ENCODE peak calls at places on chromosomes 7 and 10, in nine cellular contexts. One of them, this sample, is unnamed.

GRCh38 chr7:98470131-98470985 is 69.5 kb upstream of the BAIAP2L1 start:
- DNase-seq in endothelial cell of umbilical vein: no peak
- DNase-seq in cardiac muscle cell: peak; percentile 80
- DNase-seq in body of pancreas: peak; percentile 86
- DNase-seq in RWPE1: peak; percentile 74
- DNase-seq in GM12878: no peak
- DNase-seq in IMR-90: no peak
- DNase-seq in thoracic aorta: no peak
- DNase-seq in tibial nerve: no peak
- DNase-seq in this sample: no peak

GRCh38 chr7:4144171-4144701 is 537.9 kb upstream of the FOXK1 start:
- DNase-seq in GM12878: no peak
- DNase-seq in RWPE1: no peak
- DNase-seq in thoracic aorta: no peak
- DNase-seq in tibial nerve: no peak
- DNase-seq in IMR-90: no peak
- DNase-seq in cardiac muscle cell: no peak
- DNase-seq in body of pancreas: no peak
- DNase-seq in endothelial cell of umbilical vein: no peak
- DNase-seq in this sample: no peak

GRCh38 chr7:11592699-11593098 is 239.3 kb downstream of the THSD7A start:
- DNase-seq in GM12878: no peak
- DNase-seq in RWPE1: no peak
- DNase-seq in endothelial cell of umbilical vein: peak; percentile 58
- DNase-seq in body of pancreas: no peak
- DNase-seq in thoracic aorta: no peak
- DNase-seq in IMR-90: no peak
- DNase-seq in tibial nerve: no peak
- DNase-seq in cardiac muscle cell: no peak
- DNase-seq in this sample: no peak

GRCh38 chr7:127803626-127804025 is 151.6 kb downstream of the SND1 start:
- DNase-seq in body of pancreas: no peak
- DNase-seq in tibial nerve: no peak
- DNase-seq in RWPE1: peak; percentile 11
- DNase-seq in cardiac muscle cell: no peak
- DNase-seq in IMR-90: peak; percentile 38
- DNase-seq in endothelial cell of umbilical vein: no peak
- DNase-seq in thoracic aorta: no peak
- DNase-seq in GM12878: no peak
- DNase-seq in this sample: no peak

GRCh38 chr7:55690-56248 is 136.6 kb upstream of the FAM20C start:
- DNase-seq in body of pancreas: no peak
- DNase-seq in IMR-90: no peak
- DNase-seq in endothelial cell of umbilical vein: no peak
- DNase-seq in tibial nerve: no peak
- DNase-seq in thoracic aorta: no peak
- DNase-seq in GM12878: no peak
- DNase-seq in cardiac muscle cell: no peak
- DNase-seq in RWPE1: no peak
- DNase-seq in this sample: no peak

GRCh38 chr10:106929291-106929925 is 235.1 kb downstream of the SORCS1 start:
- DNase-seq in tibial nerve: no peak
- DNase-seq in RWPE1: no peak
- DNase-seq in thoracic aorta: no peak
- DNase-seq in body of pancreas: no peak
- DNase-seq in cardiac muscle cell: no peak
- DNase-seq in endothelial cell of umbilical vein: no peak
- DNase-seq in IMR-90: no peak
- DNase-seq in GM12878: no peak
- DNase-seq in this sample: no peak

GRCh38 chr7:99313204-99313573 is 12.5 kb upstream of the ARPC1A start:
- DNase-seq in cardiac muscle cell: no peak
- DNase-seq in thoracic aorta: no peak
- DNase-seq in RWPE1: no peak
- DNase-seq in GM12878: no peak
- DNase-seq in endothelial cell of umbilical vein: no peak
- DNase-seq in tibial nerve: no peak
- DNase-seq in IMR-90: no peak
- DNase-seq in body of pancreas: no peak
- DNase-seq in this sample: no peak

GRCh38 chr7:18289801-18290200 is 205.7 kb upstream of the HDAC9 start:
- DNase-seq in body of pancreas: no peak
- DNase-seq in IMR-90: no peak
- DNase-seq in tibial nerve: no peak
- DNase-seq in GM12878: no peak
- DNase-seq in thoracic aorta: no peak
- DNase-seq in endothelial cell of umbilical vein: peak; percentile 36
- DNase-seq in RWPE1: no peak
- DNase-seq in cardiac muscle cell: no peak
- DNase-seq in this sample: no peak

GRCh38 chr7:40393660-40394059 is 258.9 kb downstream of the SUGCT start:
- DNase-seq in cardiac muscle cell: no peak
- DNase-seq in tibial nerve: no peak
- DNase-seq in body of pancreas: no peak
- DNase-seq in endothelial cell of umbilical vein: no peak
- DNase-seq in thoracic aorta: no peak
- DNase-seq in IMR-90: no peak
- DNase-seq in RWPE1: no peak
- DNase-seq in GM12878: no peak
- DNase-seq in this sample: no peak

GRCh38 chr7:107165341-107165740 is 3.5 kb upstream of the HBP1 start:
- DNase-seq in cardiac muscle cell: no peak
- DNase-seq in tibial nerve: no peak
- DNase-seq in RWPE1: no peak
- DNase-seq in GM12878: no peak
- DNase-seq in IMR-90: no peak
- DNase-seq in thoracic aorta: no peak
- DNase-seq in endothelial cell of umbilical vein: no peak
- DNase-seq in body of pancreas: no peak
- DNase-seq in this sample: no peak

GRCh38 chr7:144709066-144709465 is 126.8 kb downstream of the TPK1 start:
- DNase-seq in GM12878: no peak
- DNase-seq in thoracic aorta: no peak
- DNase-seq in tibial nerve: no peak
- DNase-seq in RWPE1: no peak
- DNase-seq in body of pancreas: no peak
- DNase-seq in cardiac muscle cell: no peak
- DNase-seq in IMR-90: no peak
- DNase-seq in endothelial cell of umbilical vein: no peak
- DNase-seq in this sample: no peak

GRCh38 chr7:30699706-30700495 is 17.6 kb upstream of the CRHR2 start:
- DNase-seq in thoracic aorta: no peak
- DNase-seq in tibial nerve: no peak
- DNase-seq in cardiac muscle cell: peak; percentile 66
- DNase-seq in GM12878: no peak
- DNase-seq in IMR-90: no peak
- DNase-seq in body of pancreas: no peak
- DNase-seq in RWPE1: no peak
- DNase-seq in endothelial cell of umbilical vein: no peak
- DNase-seq in this sample: no peak

GRCh38 chr7:93921190-93921585 is 347 bp upstream of the GNG11 start:
- DNase-seq in thoracic aorta: no peak
- DNase-seq in tibial nerve: no peak
- DNase-seq in RWPE1: no peak
- DNase-seq in endothelial cell of umbilical vein: no peak
- DNase-seq in body of pancreas: no peak
- DNase-seq in cardiac muscle cell: no peak
- DNase-seq in IMR-90: no peak
- DNase-seq in GM12878: no peak
- DNase-seq in this sample: no peak

GRCh38 chr7:94696981-94697670 is 41.2 kb upstream of the SGCE start:
- DNase-seq in body of pancreas: peak; percentile 61
- DNase-seq in IMR-90: peak; percentile 97
- DNase-seq in GM12878: no peak
- DNase-seq in thoracic aorta: peak; percentile 14
- DNase-seq in tibial nerve: peak; percentile 89
- DNase-seq in RWPE1: peak; percentile 80
- DNase-seq in endothelial cell of umbilical vein: peak; percentile 90
- DNase-seq in cardiac muscle cell: no peak
- DNase-seq in this sample: no peak

GRCh38 chr10:71727429-71728217 is 8.0 kb upstream of the C10orf105 start:
- DNase-seq in body of pancreas: peak; percentile 35
- DNase-seq in tibial nerve: peak; percentile 51
- DNase-seq in GM12878: peak; percentile 90
- DNase-seq in cardiac muscle cell: peak; percentile 63
- DNase-seq in IMR-90: no peak
- DNase-seq in endothelial cell of umbilical vein: no peak
- DNase-seq in thoracic aorta: no peak
- DNase-seq in RWPE1: peak; percentile 39
- DNase-seq in this sample: peak; percentile 72

GRCh38 chr10:71771821-71772617 is 1.3 kb downstream of the VSIR start:
- DNase-seq in thoracic aorta: peak; percentile 61
- DNase-seq in body of pancreas: peak; percentile 32
- DNase-seq in endothelial cell of umbilical vein: peak; percentile 32
- DNase-seq in IMR-90: peak; percentile 66
- DNase-seq in cardiac muscle cell: no peak
- DNase-seq in RWPE1: peak; percentile 67
- DNase-seq in GM12878: no peak
- DNase-seq in tibial nerve: peak; percentile 74
- DNase-seq in this sample: no peak

GRCh38 chr7:77995717-77996116 is 197.1 kb downstream of the PHTF2 start:
- DNase-seq in tibial nerve: no peak
- DNase-seq in endothelial cell of umbilical vein: no peak
- DNase-seq in GM12878: no peak
- DNase-seq in IMR-90: peak; percentile 24
- DNase-seq in body of pancreas: no peak
- DNase-seq in thoracic aorta: no peak
- DNase-seq in RWPE1: no peak
- DNase-seq in cardiac muscle cell: peak; percentile 30
- DNase-seq in this sample: no peak

GRCh38 chr10:35335133-35335532 is 1.2 kb upstream of the CCNY start:
- DNase-seq in endothelial cell of umbilical vein: no peak
- DNase-seq in GM12878: no peak
- DNase-seq in RWPE1: no peak
- DNase-seq in cardiac muscle cell: no peak
- DNase-seq in tibial nerve: no peak
- DNase-seq in IMR-90: peak; percentile 35
- DNase-seq in thoracic aorta: no peak
- DNase-seq in body of pancreas: no peak
- DNase-seq in this sample: no peak

GRCh38 chr10:46033602-46034011 is 3.2 kb upstream of the NCOA4 start:
- DNase-seq in body of pancreas: no peak
- DNase-seq in thoracic aorta: no peak
- DNase-seq in IMR-90: peak; percentile 83
- DNase-seq in tibial nerve: no peak
- DNase-seq in cardiac muscle cell: peak; percentile 40
- DNase-seq in endothelial cell of umbilical vein: peak; percentile 79
- DNase-seq in GM12878: no peak
- DNase-seq in RWPE1: peak; percentile 39
- DNase-seq in this sample: no peak

GRCh38 chr10:13223241-13223640 is 10.9 kb downstream of the UCMA start:
- DNase-seq in endothelial cell of umbilical vein: no peak
- DNase-seq in GM12878: no peak
- DNase-seq in IMR-90: no peak
- DNase-seq in RWPE1: no peak
- DNase-seq in tibial nerve: no peak
- DNase-seq in cardiac muscle cell: no peak
- DNase-seq in body of pancreas: no peak
- DNase-seq in thoracic aorta: no peak
- DNase-seq in this sample: no peak

GRCh38 chr7:150946826-150947750 is 31.0 kb downstream of the KCNH2 start:
- DNase-seq in endothelial cell of umbilical vein: no peak
- DNase-seq in tibial nerve: no peak
- DNase-seq in GM12878: no peak
- DNase-seq in cardiac muscle cell: no peak
- DNase-seq in IMR-90: no peak
- DNase-seq in thoracic aorta: no peak
- DNase-seq in RWPE1: no peak
- DNase-seq in body of pancreas: no peak
- DNase-seq in this sample: peak; percentile 45

GRCh38 chr7:139153832-139154231 is 44.3 kb upstream of the ZC3HAV1 start:
- DNase-seq in endothelial cell of umbilical vein: peak; percentile 91
- DNase-seq in thoracic aorta: no peak
- DNase-seq in RWPE1: peak; percentile 3
- DNase-seq in GM12878: no peak
- DNase-seq in tibial nerve: no peak
- DNase-seq in body of pancreas: no peak
- DNase-seq in IMR-90: peak; percentile 68
- DNase-seq in cardiac muscle cell: no peak
- DNase-seq in this sample: no peak

GRCh38 chr7:70432567-70433001 is 699.4 kb upstream of the GALNT17 start:
- DNase-seq in endothelial cell of umbilical vein: no peak
- DNase-seq in IMR-90: no peak
- DNase-seq in tibial nerve: no peak
- DNase-seq in RWPE1: no peak
- DNase-seq in thoracic aorta: no peak
- DNase-seq in body of pancreas: no peak
- DNase-seq in GM12878: no peak
- DNase-seq in cardiac muscle cell: no peak
- DNase-seq in this sample: no peak

GRCh38 chr10:120347644-120348043 is 109.4 kb upstream of the PLPP4 start:
- DNase-seq in GM12878: no peak
- DNase-seq in endothelial cell of umbilical vein: no peak
- DNase-seq in cardiac muscle cell: no peak
- DNase-seq in RWPE1: no peak
- DNase-seq in thoracic aorta: no peak
- DNase-seq in tibial nerve: no peak
- DNase-seq in body of pancreas: no peak
- DNase-seq in IMR-90: no peak
- DNase-seq in this sample: no peak
- H3K27ac ChIP-seq in GM12878: no peak overlapping the region
- H3K27ac ChIP-seq in endothelial cell of umbilical vein: no peak overlapping the region
- H3K27ac ChIP-seq in cardiac muscle cell: no peak overlapping the region
- H3K27ac ChIP-seq in RWPE1: no peak overlapping the region
- H3K27ac ChIP-seq in thoracic aorta: no peak overlapping the region
- H3K27ac ChIP-seq in tibial nerve: no peak overlapping the region
- H3K27ac ChIP-seq in body of pancreas: no peak overlapping the region
- H3K27ac ChIP-seq in IMR-90: no peak overlapping the region
- H3K27ac ChIP-seq in this sample: no peak overlapping the region

GRCh38 chr10:52814506-52814905 is 41.9 kb upstream of the MBL2 start:
- DNase-seq in GM12878: no peak
- DNase-seq in RWPE1: no peak
- DNase-seq in body of pancreas: no peak
- DNase-seq in thoracic aorta: no peak
- DNase-seq in endothelial cell of umbilical vein: no peak
- DNase-seq in cardiac muscle cell: no peak
- DNase-seq in tibial nerve: no peak
- DNase-seq in IMR-90: no peak
- DNase-seq in this sample: no peak
- TF ChIP-seq CTCF in GM12878: no peak
- TF ChIP-seq CTCF in RWPE1: no peak
- TF ChIP-seq CTCF in body of pancreas: no peak
- TF ChIP-seq CTCF in thoracic aorta: no peak
- TF ChIP-seq CTCF in endothelial cell of umbilical vein: no peak
- TF ChIP-seq CTCF in cardiac muscle cell: no peak
- TF ChIP-seq CTCF in tibial nerve: no peak
- TF ChIP-seq CTCF in IMR-90: no peak
- TF ChIP-seq CTCF in this sample: no peak

GRCh38 chr10:22617516-22617915 is 96.9 kb downstream of the PIP4K2A start:
- DNase-seq in cardiac muscle cell: no peak
- DNase-seq in GM12878: no peak
- DNase-seq in IMR-90: no peak
- DNase-seq in body of pancreas: no peak
- DNase-seq in RWPE1: no peak
- DNase-seq in thoracic aorta: no peak
- DNase-seq in endothelial cell of umbilical vein: no peak
- DNase-seq in tibial nerve: no peak
- DNase-seq in this sample: no peak
- H3K27ac ChIP-seq in cardiac muscle cell: peak overlapping the region; percentile 92
- H3K27ac ChIP-seq in GM12878: no peak overlapping the region
- H3K27ac ChIP-seq in IMR-90: peak overlapping the region; percentile 35
- H3K27ac ChIP-seq in body of pancreas: no peak overlapping the region
- H3K27ac ChIP-seq in RWPE1: no peak overlapping the region
- H3K27ac ChIP-seq in thoracic aorta: no peak overlapping the region
- H3K27ac ChIP-seq in endothelial cell of umbilical vein: no peak overlapping the region
- H3K27ac ChIP-seq in tibial nerve: no peak overlapping the region
- H3K27ac ChIP-seq in this sample: peak overlapping the region; percentile 46

GRCh38 chr10:45001382-45002148 is 842 bp downstream of the ZNF22 start:
- DNase-seq in body of pancreas: peak; percentile 83
- DNase-seq in IMR-90: peak; percentile 69
- DNase-seq in cardiac muscle cell: peak; percentile 62
- DNase-seq in tibial nerve: no peak
- DNase-seq in thoracic aorta: no peak
- DNase-seq in RWPE1: peak; percentile 63
- DNase-seq in GM12878: peak; percentile 44
- DNase-seq in endothelial cell of umbilical vein: peak; percentile 94
- DNase-seq in this sample: no peak
- TF ChIP-seq CTCF in body of pancreas: peak; percentile 33
- TF ChIP-seq CTCF in IMR-90: no peak
- TF ChIP-seq CTCF in cardiac muscle cell: peak; percentile 24
- TF ChIP-seq CTCF in tibial nerve: no peak
- TF ChIP-seq CTCF in thoracic aorta: peak; percentile 34
- TF ChIP-seq CTCF in RWPE1: no peak
- TF ChIP-seq CTCF in GM12878: peak; percentile 16
- TF ChIP-seq CTCF in endothelial cell of umbilical vein: peak; percentile 35
- TF ChIP-seq CTCF in this sample: peak; percentile 43

This sample was measured in breast epithelium.